ENCODE peak calls at places on chromosomes 16 and 17, in nine cellular contexts. One of them, this sample, is unnamed.

GRCh38 chr16:17343028-17343427 is 127.7 kb downstream of the XYLT1 start:
- DNase-seq in esophagus squamous epithelium: no peak
- DNase-seq in IMR-90: no peak
- DNase-seq in heart right ventricle: no peak
- DNase-seq in AG04450: no peak
- DNase-seq in mesendoderm: no peak
- DNase-seq in gastrocnemius medialis: no peak
- DNase-seq in heart left ventricle: no peak
- DNase-seq in breast epithelium: no peak
- DNase-seq in this sample: no peak

GRCh38 chr16:27792486-27793275 is 242.7 kb downstream of the KATNIP start:
- DNase-seq in AG04450: no peak
- DNase-seq in heart left ventricle: no peak
- DNase-seq in heart right ventricle: no peak
- DNase-seq in mesendoderm: no peak
- DNase-seq in esophagus squamous epithelium: no peak
- DNase-seq in IMR-90: no peak
- DNase-seq in breast epithelium: no peak
- DNase-seq in gastrocnemius medialis: no peak
- DNase-seq in this sample: no peak

GRCh38 chr16:16042076-16042475 is 92.7 kb downstream of the ABCC1 start:
- DNase-seq in gastrocnemius medialis: no peak
- DNase-seq in heart right ventricle: peak
- DNase-seq in AG04450: peak
- DNase-seq in heart left ventricle: peak
- DNase-seq in mesendoderm: no peak
- DNase-seq in breast epithelium: no peak
- DNase-seq in esophagus squamous epithelium: no peak
- DNase-seq in IMR-90: peak
- DNase-seq in this sample: no peak

GRCh38 chr17:80045703-80046102 is 9.3 kb downstream of the CCDC40 start:
- DNase-seq in heart left ventricle: no peak
- DNase-seq in heart right ventricle: no peak
- DNase-seq in gastrocnemius medialis: no peak
- DNase-seq in IMR-90: no peak
- DNase-seq in esophagus squamous epithelium: no peak
- DNase-seq in mesendoderm: no peak
- DNase-seq in AG04450: no peak
- DNase-seq in breast epithelium: no peak
- DNase-seq in this sample: no peak

GRCh38 chr17:4488989-4489595 is 9.6 kb upstream of the SPNS2 start:
- DNase-seq in mesendoderm: no peak
- DNase-seq in esophagus squamous epithelium: no peak
- DNase-seq in IMR-90: no peak
- DNase-seq in heart right ventricle: no peak
- DNase-seq in gastrocnemius medialis: no peak
- DNase-seq in breast epithelium: no peak
- DNase-seq in heart left ventricle: no peak
- DNase-seq in AG04450: no peak
- DNase-seq in this sample: no peak

GRCh38 chr17:75849724-75850123 is 5.4 kb downstream of the WBP2 start:
- DNase-seq in IMR-90: no peak
- DNase-seq in breast epithelium: no peak
- DNase-seq in heart right ventricle: no peak
- DNase-seq in gastrocnemius medialis: no peak
- DNase-seq in mesendoderm: no peak
- DNase-seq in AG04450: no peak
- DNase-seq in heart left ventricle: no peak
- DNase-seq in esophagus squamous epithelium: no peak
- DNase-seq in this sample: no peak

GRCh38 chr17:9598661-9599060 is 22.2 kb downstream of the CFAP52 start:
- DNase-seq in IMR-90: no peak
- DNase-seq in AG04450: no peak
- DNase-seq in mesendoderm: no peak
- DNase-seq in heart right ventricle: no peak
- DNase-seq in gastrocnemius medialis: no peak
- DNase-seq in esophagus squamous epithelium: no peak
- DNase-seq in heart left ventricle: no peak
- DNase-seq in breast epithelium: no peak
- DNase-seq in this sample: no peak

GRCh38 chr17:59435238-59435637 is 103.8 kb downstream of the YPEL2 start:
- DNase-seq in breast epithelium: no peak
- DNase-seq in esophagus squamous epithelium: no peak
- DNase-seq in gastrocnemius medialis: no peak
- DNase-seq in heart left ventricle: no peak
- DNase-seq in AG04450: no peak
- DNase-seq in mesendoderm: no peak
- DNase-seq in heart right ventricle: no peak
- DNase-seq in IMR-90: peak
- DNase-seq in this sample: no peak

GRCh38 chr17:58995247-58995940 is 111.3 kb downstream of the TRIM37 start:
- DNase-seq in breast epithelium: no peak
- DNase-seq in heart right ventricle: no peak
- DNase-seq in AG04450: no peak
- DNase-seq in mesendoderm: no peak
- DNase-seq in gastrocnemius medialis: no peak
- DNase-seq in esophagus squamous epithelium: no peak
- DNase-seq in heart left ventricle: no peak
- DNase-seq in IMR-90: peak
- DNase-seq in this sample: no peak

GRCh38 chr17:75238684-75239191 is 22.7 kb downstream of the GGA3 start:
- DNase-seq in gastrocnemius medialis: no peak
- DNase-seq in heart right ventricle: peak
- DNase-seq in IMR-90: peak
- DNase-seq in esophagus squamous epithelium: no peak
- DNase-seq in heart left ventricle: peak
- DNase-seq in mesendoderm: peak
- DNase-seq in AG04450: peak
- DNase-seq in breast epithelium: no peak
- DNase-seq in this sample: no peak

GRCh38 chr17:10243905-10244844 is 45.8 kb upstream of the GAS7 start:
- DNase-seq in heart right ventricle: no peak
- DNase-seq in esophagus squamous epithelium: no peak
- DNase-seq in IMR-90: peak
- DNase-seq in mesendoderm: no peak
- DNase-seq in gastrocnemius medialis: no peak
- DNase-seq in AG04450: no peak
- DNase-seq in heart left ventricle: peak
- DNase-seq in breast epithelium: no peak
- DNase-seq in this sample: no peak

GRCh38 chr16:12602811-12603698 is 200.6 kb downstream of the CPPED1 start:
- DNase-seq in mesendoderm: no peak
- DNase-seq in gastrocnemius medialis: no peak
- DNase-seq in breast epithelium: no peak
- DNase-seq in heart right ventricle: no peak
- DNase-seq in heart left ventricle: no peak
- DNase-seq in AG04450: no peak
- DNase-seq in esophagus squamous epithelium: no peak
- DNase-seq in IMR-90: no peak
- DNase-seq in this sample: no peak

GRCh38 chr16:11401161-11402050 is 56.1 kb downstream of the RMI2 start:
- DNase-seq in heart right ventricle: peak
- DNase-seq in mesendoderm: no peak
- DNase-seq in breast epithelium: no peak
- DNase-seq in gastrocnemius medialis: peak
- DNase-seq in esophagus squamous epithelium: no peak
- DNase-seq in AG04450: no peak
- DNase-seq in heart left ventricle: peak
- DNase-seq in IMR-90: no peak
- DNase-seq in this sample: no peak

GRCh38 chr17:19647697-19648474 is 665 bp upstream of the ALDH3A2 start:
- DNase-seq in breast epithelium: peak
- DNase-seq in AG04450: no peak
- DNase-seq in mesendoderm: peak
- DNase-seq in heart left ventricle: peak
- DNase-seq in esophagus squamous epithelium: no peak
- DNase-seq in IMR-90: peak
- DNase-seq in heart right ventricle: peak
- DNase-seq in gastrocnemius medialis: peak
- DNase-seq in this sample: peak

GRCh38 chr16:11916524-11917285 is 949 bp upstream of the GSPT1 start:
- DNase-seq in heart right ventricle: no peak
- DNase-seq in heart left ventricle: no peak
- DNase-seq in AG04450: no peak
- DNase-seq in IMR-90: peak
- DNase-seq in mesendoderm: peak
- DNase-seq in esophagus squamous epithelium: no peak
- DNase-seq in breast epithelium: peak
- DNase-seq in gastrocnemius medialis: no peak
- DNase-seq in this sample: no peak

GRCh38 chr16:19410435-19411153 is 7.1 kb upstream of the TMC5 start:
- DNase-seq in heart left ventricle: peak
- DNase-seq in breast epithelium: peak
- DNase-seq in heart right ventricle: no peak
- DNase-seq in esophagus squamous epithelium: no peak
- DNase-seq in AG04450: no peak
- DNase-seq in IMR-90: no peak
- DNase-seq in mesendoderm: peak
- DNase-seq in gastrocnemius medialis: no peak
- DNase-seq in this sample: no peak

GRCh38 chr16:55294947-55295346 is 29.1 kb upstream of the IRX6 start:
- DNase-seq in gastrocnemius medialis: peak
- DNase-seq in breast epithelium: no peak
- DNase-seq in IMR-90: no peak
- DNase-seq in heart right ventricle: peak
- DNase-seq in esophagus squamous epithelium: no peak
- DNase-seq in AG04450: no peak
- DNase-seq in mesendoderm: no peak
- DNase-seq in heart left ventricle: peak
- DNase-seq in this sample: no peak

GRCh38 chr17:31509095-31509804 is 117.8 kb downstream of the RAB11FIP4 start:
- DNase-seq in gastrocnemius medialis: no peak
- DNase-seq in IMR-90: no peak
- DNase-seq in mesendoderm: no peak
- DNase-seq in breast epithelium: no peak
- DNase-seq in heart left ventricle: no peak
- DNase-seq in AG04450: no peak
- DNase-seq in heart right ventricle: no peak
- DNase-seq in esophagus squamous epithelium: no peak
- DNase-seq in this sample: no peak
- H3K27ac ChIP-seq in gastrocnemius medialis: no peak
- H3K27ac ChIP-seq in IMR-90: no peak
- H3K27ac ChIP-seq in mesendoderm: no peak
- H3K27ac ChIP-seq in breast epithelium: peak
- H3K27ac ChIP-seq in heart left ventricle: peak
- H3K27ac ChIP-seq in AG04450: no peak
- H3K27ac ChIP-seq in heart right ventricle: no peak
- H3K27ac ChIP-seq in esophagus squamous epithelium: no peak
- H3K27ac ChIP-seq in this sample: no peak

DNA sequence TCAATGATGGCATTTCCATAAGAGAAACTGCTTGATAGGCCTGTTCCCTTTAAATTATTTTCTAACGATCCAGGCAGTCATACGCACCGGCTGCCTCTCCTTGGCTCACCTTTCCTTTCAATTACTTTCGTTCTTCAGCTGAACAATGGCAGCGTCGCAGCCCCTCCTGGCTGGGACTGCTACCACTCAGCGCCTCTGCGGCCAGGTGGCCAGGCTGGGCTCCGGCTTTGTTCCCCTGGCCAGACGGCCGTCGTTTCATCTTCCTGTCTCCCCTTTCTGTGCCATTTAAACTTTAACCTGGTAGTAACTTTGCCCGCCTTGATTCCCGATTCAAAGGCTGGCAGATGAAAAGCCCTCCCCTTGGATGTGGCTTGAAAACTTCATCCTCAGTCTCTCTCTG is 79.0 kb downstream of the C16orf78 start:
- DNase-seq in heart left ventricle: no peak
- DNase-seq in breast epithelium: no peak
- DNase-seq in mesendoderm: no peak
- DNase-seq in gastrocnemius medialis: no peak
- DNase-seq in AG04450: no peak
- DNase-seq in esophagus squamous epithelium: no peak
- DNase-seq in IMR-90: no peak
- DNase-seq in heart right ventricle: no peak
- DNase-seq in this sample: no peak
- H3K4me3 ChIP-seq in heart left ventricle: no peak
- H3K4me3 ChIP-seq in breast epithelium: no peak
- H3K4me3 ChIP-seq in mesendoderm: no peak
- H3K4me3 ChIP-seq in gastrocnemius medialis: peak
- H3K4me3 ChIP-seq in AG04450: no peak
- H3K4me3 ChIP-seq in esophagus squamous epithelium: peak
- H3K4me3 ChIP-seq in IMR-90: no peak
- H3K4me3 ChIP-seq in heart right ventricle: no peak
- H3K4me3 ChIP-seq in this sample: no peak

GRCh38 chr17:78791840-78792709 is 10.0 kb upstream of the CYTH1 start:
- DNase-seq in heart left ventricle: no peak
- DNase-seq in breast epithelium: no peak
- DNase-seq in AG04450: no peak
- DNase-seq in esophagus squamous epithelium: no peak
- DNase-seq in gastrocnemius medialis: no peak
- DNase-seq in IMR-90: no peak
- DNase-seq in mesendoderm: no peak
- DNase-seq in heart right ventricle: no peak
- DNase-seq in this sample: no peak
- H3K27ac ChIP-seq in heart left ventricle: no peak
- H3K27ac ChIP-seq in breast epithelium: peak
- H3K27ac ChIP-seq in AG04450: peak
- H3K27ac ChIP-seq in esophagus squamous epithelium: peak
- H3K27ac ChIP-seq in gastrocnemius medialis: peak
- H3K27ac ChIP-seq in IMR-90: peak
- H3K27ac ChIP-seq in mesendoderm: no peak
- H3K27ac ChIP-seq in heart right ventricle: no peak
- H3K27ac ChIP-seq in this sample: peak

GRCh38 chr17:45333702-45334092 is 16.9 kb upstream of the MAP3K14 start:
- DNase-seq in AG04450: no peak
- DNase-seq in breast epithelium: peak
- DNase-seq in heart right ventricle: no peak
- DNase-seq in IMR-90: no peak
- DNase-seq in mesendoderm: no peak
- DNase-seq in gastrocnemius medialis: no peak
- DNase-seq in esophagus squamous epithelium: no peak
- DNase-seq in heart left ventricle: no peak
- DNase-seq in this sample: no peak
- H3K4me3 ChIP-seq in AG04450: no peak
- H3K4me3 ChIP-seq in breast epithelium: no peak
- H3K4me3 ChIP-seq in heart right ventricle: no peak
- H3K4me3 ChIP-seq in IMR-90: no peak
- H3K4me3 ChIP-seq in mesendoderm: no peak
- H3K4me3 ChIP-seq in gastrocnemius medialis: no peak
- H3K4me3 ChIP-seq in esophagus squamous epithelium: no peak
- H3K4me3 ChIP-seq in heart left ventricle: no peak
- H3K4me3 ChIP-seq in this sample: no peak

DNA sequence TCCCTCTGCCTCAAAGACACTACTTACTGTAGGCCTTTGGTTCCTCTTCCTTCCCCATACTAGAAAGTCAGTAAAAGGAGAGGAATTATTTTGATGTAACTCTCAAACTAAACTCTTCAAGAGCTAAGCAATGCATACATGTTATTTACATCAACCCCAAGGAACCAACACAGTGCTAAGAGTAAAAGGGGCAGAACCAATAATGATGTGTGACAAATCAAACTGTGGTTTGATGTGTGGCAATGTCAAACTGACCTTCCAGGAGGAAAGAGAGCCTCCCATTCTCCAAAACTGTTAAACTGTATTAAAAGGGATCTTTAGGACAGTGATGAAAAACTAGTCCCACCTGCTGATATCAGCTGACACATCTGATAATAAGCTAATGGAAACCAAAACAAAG is 15.7 kb downstream of the NDUFAB1 start:
- DNase-seq in esophagus squamous epithelium: no peak
- DNase-seq in breast epithelium: no peak
- DNase-seq in IMR-90: no peak
- DNase-seq in gastrocnemius medialis: no peak
- DNase-seq in heart right ventricle: no peak
- DNase-seq in AG04450: no peak
- DNase-seq in heart left ventricle: no peak
- DNase-seq in mesendoderm: no peak
- DNase-seq in this sample: no peak
- H3K27ac ChIP-seq in esophagus squamous epithelium: no peak
- H3K27ac ChIP-seq in breast epithelium: no peak
- H3K27ac ChIP-seq in IMR-90: no peak
- H3K27ac ChIP-seq in gastrocnemius medialis: no peak
- H3K27ac ChIP-seq in heart right ventricle: no peak
- H3K27ac ChIP-seq in AG04450: no peak
- H3K27ac ChIP-seq in heart left ventricle: no peak
- H3K27ac ChIP-seq in mesendoderm: no peak
- H3K27ac ChIP-seq in this sample: no peak